ENCODE peak calls at places on chromosomes 1 and 21, in six cellular contexts. G is AG08396, Z is ureter, Y is GM04504, D is GM12865, K is GF-D8. O is an unnamed sample.

GRCh38 chr1:179298952-179299351 is 5.4 kb downstream of the SOAT1 start:
- DNase-seq in K (no peak), G (no peak), Z (no peak), D (peak; percentile 56), Y (no peak), O (no peak)

GRCh38 chr1:219317762-219318353 is 144.2 kb downstream of the LYPLAL1 start:
- DNase-seq in D (peak; percentile 49), Z (no peak), K (no peak), Y (no peak), G (no peak), O (no peak)

GRCh38 chr1:8388732-8389562 is 71.0 kb downstream of the SLC45A1 start:
- DNase-seq in K (no peak), Z (no peak), Y (no peak), G (no peak), D (no peak), O (no peak)

GRCh38 chr1:29235955-29236742 is at the start of gene PTPRU:
- DNase-seq in G (peak; percentile 96), Y (no peak), K (peak; percentile 5), Z (peak; percentile 81), D (peak; percentile 72), O (peak; percentile 91)

GRCh38 chr1:23664837-23665795 is 26.5 kb upstream of the RPL11 start:
- DNase-seq in K (no peak), Y (peak; percentile 7), G (peak; percentile 34), Z (no peak), D (peak; percentile 54), O (peak; percentile 31)

GRCh38 chr1:222817529-222817928 is 2.7 kb downstream of the DISP1 start:
- DNase-seq in Y (peak; percentile 78), Z (no peak), D (peak; percentile 34), G (peak; percentile 86), K (no peak), O (no peak)

GRCh38 chr1:29736582-29737188 is 500.4 kb downstream of the PTPRU start:
- DNase-seq in Z (no peak), D (peak; percentile 40), G (peak; percentile 63), Y (peak; percentile 15), K (no peak), O (no peak)

GRCh38 chr1:159817276-159818041 is 9.2 kb upstream of the SLAMF8 start:
- DNase-seq in Z (no peak), D (no peak), Y (peak; percentile 24), K (peak; percentile 60), G (no peak), O (no peak)

GRCh38 chr1:82625562-82625961 is 824.8 kb downstream of the ADGRL2 start:
- DNase-seq in Z (no peak), G (no peak), D (no peak), K (no peak), Y (no peak), O (no peak)

GRCh38 chr1:230090194-230090711 is 23.2 kb downstream of the GALNT2 start:
- DNase-seq in D (no peak), Z (no peak), G (peak; percentile 52), K (no peak), Y (no peak), O (no peak)

GRCh38 chr1:184053881-184054280 is 2.4 kb downstream of the TSEN15 start:
- DNase-seq in G (no peak), K (no peak), Z (no peak), Y (no peak), D (no peak), O (no peak)

GRCh38 chr21:17389311-17389710 is 123.5 kb upstream of the CXADR start:
- DNase-seq in D (no peak), G (no peak), Z (no peak), K (no peak), Y (no peak), O (no peak)

GRCh38 chr1:112337028-112337531 is 58.9 kb upstream of the CTTNBP2NL start:
- DNase-seq in K (no peak), Y (no peak), D (peak; percentile 54), G (peak; percentile 67), Z (peak; percentile 54), O (no peak)

GRCh38 chr1:46198026-46198826 is at the start of gene POMGNT1:
- DNase-seq in Z (no peak), D (peak; percentile 86), Y (no peak), K (peak; percentile 26), G (peak; percentile 96), O (peak; percentile 81)

GRCh38 chr1:42137766-42138165 is 15.4 kb upstream of the GUCA2B start:
- DNase-seq in Y (no peak), G (no peak), D (no peak), Z (no peak), K (no peak), O (peak; percentile 84)

GRCh38 chr1:13540871-13541270 is 27.1 kb upstream of the LRRC38 start:
- DNase-seq in D (no peak), K (no peak), G (no peak), Y (no peak), Z (no peak), O (no peak)

GRCh38 chr1:155598842-155599331 is 11.1 kb upstream of the MSTO1 start:
- DNase-seq in Z (no peak), K (no peak), D (no peak), G (no peak), Y (peak; percentile 29), O (peak; percentile 57)

GRCh38 chr1:53725238-53725689 is 13.7 kb downstream of the GLIS1 start:
- DNase-seq in Z (no peak), G (peak; percentile 38), D (no peak), K (no peak), Y (no peak), O (no peak)

GRCh38 chr1:218625393-218625792 is 280.3 kb downstream of the TGFB2 start:
- DNase-seq in D (no peak), K (no peak), G (no peak), Y (no peak), Z (no peak), O (no peak)

GRCh38 chr1:235821361-235821981 is 45.2 kb downstream of the LYST start:
- DNase-seq in Y (peak; percentile 55), Z (no peak), K (no peak), D (no peak), G (peak; percentile 47), O (no peak)

GRCh38 chr1:87939486-87939885 is 610.8 kb downstream of the LMO4 start:
- DNase-seq in Y (no peak), K (no peak), D (no peak), Z (no peak), G (no peak), O (no peak)

GRCh38 chr1:27341525-27342252 is at the start of gene SYTL1:
- DNase-seq in G (peak; percentile 87), Z (peak; percentile 78), Y (no peak), D (peak; percentile 64), K (peak; percentile 71), O (peak; percentile 23)

GRCh38 chr1:67013573-67013972 is 40.4 kb downstream of the SLC35D1 start:
- DNase-seq in Y (peak; percentile 15), D (no peak), K (no peak), Z (no peak), G (no peak), O (no peak)

GRCh38 chr1:168135982-168136708 is 585 bp downstream of the GPR161 start:
- DNase-seq in Z (no peak), G (peak; percentile 45), Y (no peak), D (no peak), K (no peak), O (peak; percentile 84)

GRCh38 chr1:67460648-67461500 is 30.7 kb upstream of the SERBP1 start:
- DNase-seq in Y (no peak), Z (no peak), G (no peak), K (no peak), D (no peak), O (no peak)

O was measured in retina.